ENCODE peak calls at places on chromosomes 6 and 20, in eight cellular contexts. X, I, H, N, G, W, A and O are unnamed samples.
A peak's percentile ranks its signal among the peaks of the same experiment; 100 is the strongest.

GRCh38 chr6:161117329-161117707 is 125.7 kb downstream of the MAP3K4 start:
- DNase-seq in G (peak; percentile 42), W (no peak), H (no peak), X (no peak), I (no peak), A (no peak), N (no peak), O (no peak)

GRCh38 chr20:51122931-51123658 is 100.2 kb upstream of the KCNG1 start:
- DNase-seq in H (no peak), I (no peak), W (no peak), N (no peak), G (no peak), X (no peak), A (no peak), O (no peak)

GRCh38 chr6:157867155-157867559 is 44.1 kb downstream of the SNX9 start:
- DNase-seq in A (no peak), N (peak; percentile 48), I (no peak), H (no peak), X (no peak), W (no peak), G (no peak), O (no peak)

GRCh38 chr6:71197267-71197666 is 91.3 kb upstream of the OGFRL1 start:
- DNase-seq in N (no peak), I (no peak), H (no peak), W (no peak), G (no peak), A (no peak), X (no peak), O (no peak)

GRCh38 chr20:11101696-11102095 is 427.9 kb upstream of the JAG1 start:
- DNase-seq in W (no peak), I (no peak), A (no peak), G (no peak), H (no peak), X (no peak), N (no peak), O (no peak)

GRCh38 chr6:139597781-139598368 is 223.4 kb upstream of the CITED2 start:
- DNase-seq in W (no peak), G (peak; percentile 86), A (no peak), N (peak; percentile 99), H (peak; percentile 54), X (peak; percentile 65), I (peak; percentile 25), O (peak; percentile 95)

GRCh38 chr6:38571721-38572120 is 68.0 kb downstream of the BTBD9 start:
- DNase-seq in X (no peak), H (no peak), G (no peak), W (no peak), A (no peak), N (no peak), I (no peak), O (no peak)

GRCh38 chr6:164246082-164246481 is 831.6 kb downstream of the QKI start:
- DNase-seq in H (no peak), W (no peak), I (no peak), G (no peak), A (no peak), X (no peak), N (no peak), O (no peak)

DNA sequence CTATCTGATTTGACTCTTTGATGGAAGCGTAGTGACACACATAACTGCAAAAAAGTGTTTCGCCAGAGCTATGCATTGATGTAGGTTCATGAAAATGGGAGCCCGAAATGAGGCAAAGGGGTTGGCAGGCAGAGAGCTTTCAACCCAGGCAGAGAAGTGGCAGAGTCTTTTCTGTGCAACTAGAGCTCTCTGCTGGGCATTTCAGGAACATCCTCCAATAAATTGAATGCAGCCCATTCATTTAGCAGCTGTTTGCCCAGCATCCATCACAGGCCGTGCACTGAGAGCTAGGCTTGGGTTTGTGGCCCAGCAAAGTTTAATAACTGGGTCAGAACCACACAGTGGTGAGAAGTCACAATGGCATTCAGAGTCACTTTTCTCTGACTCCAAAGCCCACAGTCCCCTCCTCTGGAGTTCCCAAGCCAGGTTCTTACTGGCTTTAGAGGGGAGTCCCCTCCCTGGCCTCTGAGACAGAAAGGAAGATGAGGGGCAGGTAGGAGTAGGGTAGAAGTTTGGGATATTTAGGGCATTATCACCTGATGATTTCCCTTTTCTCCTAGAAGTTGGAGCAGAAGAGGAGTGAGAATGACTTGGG is 31.8 kb upstream of the ELMO2 start:
- DNase-seq in G (peak; percentile 7), N (peak; percentile 61), I (peak; percentile 65), X (no peak), A (no peak), W (no peak), H (no peak), O (no peak)
- TF ChIP-seq CTCF in G (no peak), N (peak; percentile 48), I (peak; percentile 62), X (no peak), A (no peak), W (no peak), H (no peak), O (peak; percentile 35)

GRCh38 chr6:85756982-85757381 is 114.3 kb upstream of the SYNCRIP start:
- DNase-seq in W (no peak), X (no peak), A (no peak), H (no peak), G (peak; percentile 3), I (peak; percentile 11), N (peak; percentile 54), O (no peak)
- TF ChIP-seq CTCF in W (no peak), X (no peak), A (peak; percentile 37), H (no peak), G (peak; percentile 50), I (peak; percentile 66), N (peak; percentile 40), O (peak; percentile 39)

GRCh38 chr20:3658019-3658707 is 5.0 kb downstream of the GFRA4 start:
- DNase-seq in H (no peak), G (no peak), A (no peak), W (peak; percentile 12), X (no peak), N (no peak), I (no peak), O (no peak)

GRCh38 chr20:3660262-3661059 is 2.7 kb downstream of the GFRA4 start:
- DNase-seq in W (no peak), N (no peak), A (no peak), X (no peak), I (no peak), G (no peak), H (peak; percentile 12), O (no peak)

GRCh38 chr20:3661060-3661820 is 2.0 kb downstream of the GFRA4 start:
- DNase-seq in G (no peak), A (no peak), N (no peak), H (no peak), X (no peak), I (no peak), W (no peak), O (no peak)

GRCh38 chr20:3658708-3659491 is 4.3 kb downstream of the GFRA4 start:
- DNase-seq in N (no peak), X (no peak), W (no peak), H (peak; percentile 6), I (no peak), G (no peak), A (no peak), O (no peak)

GRCh38 chr20:3659492-3660261 is 3.5 kb downstream of the GFRA4 start:
- DNase-seq in W (no peak), N (no peak), I (no peak), H (peak; percentile 10), A (no peak), X (no peak), G (no peak), O (no peak)
- TF ChIP-seq CTCF in W (no peak), N (no peak), I (no peak), H (no peak), A (no peak), X (no peak), G (no peak), O (no peak)

DNA sequence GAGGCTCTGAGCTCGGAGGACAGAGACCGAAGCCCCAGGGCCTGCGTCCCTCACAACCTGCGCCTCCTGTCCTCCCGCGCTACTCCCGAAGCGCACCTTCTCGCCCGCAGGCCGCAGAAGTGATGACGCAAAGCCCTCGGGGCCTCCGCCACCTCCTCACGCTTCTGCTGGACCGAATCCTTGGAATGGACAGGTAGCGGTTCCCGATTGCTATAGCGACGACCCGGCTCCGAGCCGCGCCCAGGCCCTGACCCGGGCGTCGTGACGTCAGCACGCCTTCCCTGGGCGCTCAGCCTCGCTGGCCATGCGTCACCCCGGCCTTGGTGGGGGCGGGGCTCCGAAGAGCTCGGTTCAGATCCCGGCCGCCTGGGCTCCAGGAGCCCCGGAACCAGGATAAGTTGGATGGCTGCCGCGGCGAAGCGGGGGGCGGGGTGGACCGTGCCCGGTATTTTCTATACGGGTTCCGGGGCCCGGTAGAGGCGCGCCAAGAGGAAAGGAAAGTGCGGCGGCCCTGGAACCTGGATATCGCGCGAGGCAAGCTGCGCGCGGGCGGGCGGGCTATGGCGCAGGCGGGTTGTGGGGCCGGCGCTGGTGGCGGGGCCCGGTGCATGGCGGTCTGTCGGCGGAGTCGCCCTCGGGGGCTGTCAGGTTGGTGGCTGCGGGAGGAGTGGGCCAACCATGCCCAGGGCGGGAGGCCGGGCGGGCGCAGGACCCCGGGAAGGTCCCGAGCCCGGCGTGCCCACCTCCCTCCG is at the start of gene ZNF76:
- DNase-seq in I (peak; percentile 99), X (peak; percentile 98), W (peak; percentile 92), G (peak; percentile 99), A (peak; percentile 99), H (peak; percentile 99), N (peak; percentile 98), O (peak; percentile 92)
- TF ChIP-seq CTCF in I (no peak), X (no peak), W (no peak), G (no peak), A (peak; percentile 50), H (no peak), N (peak; percentile 0), O (no peak)

GRCh38 chr20:20864346-20865096 is 152.1 kb upstream of the RALGAPA2 start:
- DNase-seq in G (no peak), N (peak; percentile 6), X (no peak), A (no peak), H (no peak), W (no peak), I (peak; percentile 60), O (no peak)
- TF ChIP-seq CTCF in G (no peak), N (no peak), X (no peak), A (no peak), H (no peak), W (no peak), I (peak; percentile 71), O (no peak)

GRCh38 chr20:32623667-32624157 is 38.6 kb upstream of the NOL4L start:
- DNase-seq in W (no peak), I (no peak), H (no peak), X (no peak), A (no peak), N (no peak), G (no peak), O (no peak)
- TF ChIP-seq CTCF in W (no peak), I (peak; percentile 26), H (no peak), X (no peak), A (no peak), N (no peak), G (no peak), O (no peak)